ENCODE peak calls at places on chromosomes 3 and 15, in eight cellular contexts. P is uterus, I is activated B cell treated with CpG ODN at 0.5 μM for 24 hours, S is HFF-Myc, L is glutamatergic neuron, Q is A549, M is epithelial cell of esophagus, B is lower leg skin. N is an unnamed sample.

GRCh38 chr3:72601983-72602382 is 246.3 kb downstream of the SHQ1 start:
- DNase-seq in L (no peak), M (no peak), I (no peak), B (no peak), Q (no peak), S (no peak), P (no peak), N (no peak)

GRCh38 chr15:83205725-83206324 is 1.8 kb downstream of the HDGFL3 start:
- DNase-seq in M (no peak), Q (no peak), B (no peak), I (no peak), L (no peak), S (no peak), P (no peak), N (no peak)

GRCh38 chr15:70242962-70243685 is 145.4 kb upstream of the TLE3 start:
- DNase-seq in L (no peak), P (no peak), I (no peak), S (no peak), Q (no peak), B (peak; percentile 80), M (peak; percentile 7), N (no peak)

GRCh38 chr3:176651622-176652021 is 545.7 kb downstream of the TBL1XR1 start:
- DNase-seq in I (no peak), S (no peak), L (no peak), P (no peak), B (no peak), M (no peak), Q (no peak), N (no peak)

GRCh38 chr3:50226888-50227389 is 9.1 kb upstream of the GNAI2 start:
- DNase-seq in I (peak; percentile 54), S (no peak), L (no peak), M (peak; percentile 66), Q (peak; percentile 63), P (no peak), B (peak; percentile 93), N (no peak)

GRCh38 chr3:189945935-189946709 is 174.6 kb downstream of the P3H2 start:
- DNase-seq in S (no peak), L (no peak), B (no peak), I (no peak), P (no peak), Q (no peak), M (no peak), N (no peak)

GRCh38 chr15:101126618-101127502 is 125.0 kb downstream of the CHSY1 start:
- DNase-seq in L (no peak), M (no peak), B (no peak), Q (no peak), S (no peak), I (no peak), P (no peak), N (no peak)

GRCh38 chr15:38991126-38991525 is 426.5 kb upstream of the RASGRP1 start:
- DNase-seq in I (no peak), P (no peak), L (no peak), B (no peak), M (peak; percentile 50), S (peak; percentile 16), Q (peak; percentile 22), N (no peak)

GRCh38 chr3:8757551-8758518 is 11.6 kb downstream of the OXTR start:
- DNase-seq in P (peak; percentile 45), I (no peak), B (no peak), S (peak; percentile 72), Q (no peak), M (peak; percentile 59), L (no peak), N (no peak)
- TF ChIP-seq CTCF in P (no peak), I (no peak), B (no peak), S (peak; percentile 6), Q (no peak), M (no peak), L (no peak), N (no peak)

GRCh38 chr3:57855281-57855680 is 99.2 kb downstream of the SLMAP start:
- DNase-seq in L (no peak), S (no peak), P (no peak), M (peak; percentile 65), B (no peak), I (no peak), Q (no peak), N (no peak)

GRCh38 chr3:57856675-57857074 is 100.6 kb downstream of the SLMAP start:
- DNase-seq in P (no peak), Q (peak; percentile 33), M (peak; percentile 9), S (no peak), I (no peak), B (no peak), L (no peak), N (no peak)

GRCh38 chr3:57855943-57856342 is 99.8 kb downstream of the SLMAP start:
- DNase-seq in Q (no peak), S (no peak), P (no peak), M (peak; percentile 6), I (no peak), B (no peak), L (no peak), N (no peak)

GRCh38 chr3:57851304-57851703 is 95.2 kb downstream of the SLMAP start:
- DNase-seq in S (no peak), M (no peak), Q (no peak), B (no peak), I (no peak), L (no peak), P (no peak), N (no peak)

GRCh38 chr3:57852896-57853295 is 96.8 kb downstream of the SLMAP start:
- DNase-seq in P (no peak), M (peak; percentile 20), S (no peak), Q (peak; percentile 13), B (no peak), I (no peak), L (no peak), N (no peak)
- TF ChIP-seq CTCF in P (peak; percentile 21), M (no peak), S (no peak), Q (peak; percentile 43), B (no peak), I (no peak), L (no peak), N (peak; percentile 27)

DNA sequence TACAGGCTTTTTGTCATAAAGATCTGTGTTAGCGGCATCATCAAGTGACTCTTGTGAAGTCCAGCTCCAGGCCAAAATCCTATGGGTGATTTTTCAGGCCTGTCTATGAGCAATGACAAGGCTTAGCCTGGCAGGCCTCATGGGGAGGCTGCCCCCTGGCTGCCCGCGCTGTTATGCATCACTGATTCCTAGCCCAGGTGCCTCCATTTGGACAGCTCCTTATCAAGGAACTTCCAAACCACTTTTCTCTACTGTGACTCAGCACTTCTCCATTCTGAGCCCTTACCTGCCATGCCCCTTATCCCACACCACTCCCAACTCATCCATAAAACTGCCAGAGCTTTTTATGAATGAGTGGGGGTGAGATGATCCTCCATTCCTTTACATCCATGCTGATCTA is 91.5 kb upstream of the C3orf80 start:
- DNase-seq in B (no peak), M (peak; percentile 55), Q (peak; percentile 66), S (no peak), P (no peak), L (no peak), I (no peak), N (no peak)
- TF ChIP-seq CTCF in B (no peak), M (no peak), Q (no peak), S (peak; percentile 48), P (no peak), L (no peak), I (no peak), N (no peak)

GRCh38 chr3:60325610-60326181 is 925.6 kb downstream of the FHIT start:
- DNase-seq in L (no peak), M (no peak), Q (no peak), I (no peak), S (no peak), B (no peak), P (no peak), N (no peak)

GRCh38 chr3:60322334-60322856 is 928.9 kb downstream of the FHIT start:
- DNase-seq in S (no peak), B (no peak), L (no peak), Q (no peak), P (no peak), I (no peak), M (no peak), N (no peak)

GRCh38 chr3:60319179-60319858 is 931.9 kb downstream of the FHIT start:
- DNase-seq in P (no peak), M (no peak), L (no peak), I (no peak), Q (no peak), S (no peak), B (no peak), N (no peak)

GRCh38 chr3:60323651-60324050 is 927.6 kb downstream of the FHIT start:
- DNase-seq in I (no peak), Q (no peak), L (no peak), B (no peak), S (no peak), M (no peak), P (no peak), N (no peak)

DNA sequence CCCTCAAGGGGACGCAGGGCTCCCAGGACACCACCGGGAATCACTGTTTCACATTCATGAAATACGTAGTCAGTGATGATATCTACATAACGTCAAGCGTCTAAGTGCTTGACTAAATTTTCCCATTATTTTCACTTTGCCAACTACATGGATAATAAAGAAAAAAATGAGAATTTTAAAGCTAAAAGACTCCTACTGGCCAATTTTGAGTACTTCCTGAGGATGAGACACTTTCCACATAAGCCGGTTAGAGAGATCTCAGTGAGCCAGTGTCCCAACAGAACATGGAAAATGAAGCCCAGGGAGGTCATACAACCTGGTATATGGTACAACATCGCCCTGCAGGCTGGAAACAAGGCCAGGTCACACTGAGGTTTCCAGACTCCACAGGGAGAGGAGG is 928.1 kb downstream of the FHIT start:
- DNase-seq in S (no peak), B (no peak), M (no peak), I (no peak), P (no peak), L (no peak), Q (no peak), N (no peak)
- TF ChIP-seq CTCF in S (no peak), B (no peak), M (no peak), I (no peak), P (no peak), L (peak; percentile 49), Q (no peak), N (peak; percentile 26)

DNA sequence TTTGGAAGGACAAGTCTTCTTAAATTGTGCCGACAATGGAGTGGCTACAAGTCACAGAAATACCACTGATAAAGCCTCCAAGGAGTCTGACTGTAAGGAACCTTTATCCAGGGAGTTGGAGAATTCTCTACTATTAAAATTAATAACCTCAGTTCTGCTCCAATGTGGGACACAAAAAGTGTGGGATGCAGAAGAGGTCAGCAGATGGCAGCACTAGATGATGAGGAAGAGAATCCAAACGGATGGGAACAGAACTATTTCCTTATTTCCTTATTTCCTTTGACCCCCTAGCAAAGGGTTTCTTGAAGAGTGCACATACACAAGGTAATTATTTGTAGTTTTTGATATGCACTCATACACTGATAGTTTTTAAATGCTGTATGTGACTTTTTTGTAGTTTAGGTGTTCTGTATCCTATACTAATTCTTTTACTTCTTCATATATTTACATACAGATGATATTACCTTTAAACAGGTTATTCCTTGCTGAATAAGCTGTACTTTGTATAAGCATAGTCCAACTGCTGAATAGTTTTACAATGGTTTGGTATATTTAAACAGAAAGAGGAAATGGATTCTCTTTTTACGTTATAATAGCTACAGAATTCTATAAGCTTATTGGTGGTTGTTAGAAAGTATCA is 25.6 kb upstream of the NLGN1 start:
- DNase-seq in L (peak; percentile 43), P (peak; percentile 30), S (peak; percentile 4), B (no peak), I (no peak), M (peak; percentile 43), Q (peak; percentile 10), N (no peak)
- TF ChIP-seq CTCF in L (peak; percentile 37), P (peak; percentile 48), S (peak; percentile 52), B (no peak), I (no peak), M (peak; percentile 80), Q (peak; percentile 33), N (peak; percentile 64)

GRCh38 chr3:172651936-172652595 is 58.8 kb downstream of the NCEH1 start:
- DNase-seq in B (no peak), P (no peak), Q (no peak), S (no peak), I (no peak), M (no peak), L (no peak), N (no peak)
- TF ChIP-seq CTCF in B (no peak), P (no peak), Q (no peak), S (no peak), I (no peak), M (no peak), L (no peak), N (no peak)